ENCODE peak calls at places on chromosomes 5 and 9, in four cellular contexts. G is pancreas, K is heart left ventricle, M is stomach. Y is an unnamed sample.

GRCh38 chr9:134011401-134011800 is 13.9 kb upstream of the BRD3OS start:
- DNase-seq in G (no peak), M (no peak), K (no peak), Y (no peak)

GRCh38 chr5:11997942-11998341 is 93.7 kb upstream of the CTNND2 start:
- DNase-seq in G (no peak), K (no peak), M (no peak), Y (no peak)

GRCh38 chr5:126921471-126922091 is 108.8 kb downstream of the MARCHF3 start:
- DNase-seq in K (no peak), M (no peak), G (no peak), Y (no peak)

GRCh38 chr9:116644099-116644688 is 42.9 kb upstream of the TRIM32 start:
- DNase-seq in G (no peak), K (no peak), M (no peak), Y (no peak)

GRCh38 chr5:10485142-10485795 is 43.6 kb downstream of the ROPN1L start:
- DNase-seq in G (no peak), M (peak), K (peak), Y (no peak)

GRCh38 chr9:105413486-105414068 is 34.3 kb upstream of the FSD1L start:
- DNase-seq in K (no peak), M (no peak), G (no peak), Y (no peak)

GRCh38 chr5:170164921-170165320 is 59.2 kb downstream of the FOXI1 start:
- DNase-seq in K (no peak), G (no peak), M (no peak), Y (no peak)

GRCh38 chr5:169097374-169097831 is 203.5 kb downstream of the SLIT3 start:
- DNase-seq in K (no peak), G (no peak), M (no peak), Y (no peak)

GRCh38 chr5:14752497-14753071 is 88.1 kb downstream of the OTULIN start:
- DNase-seq in G (no peak), M (no peak), K (no peak), Y (no peak)

GRCh38 chr5:135242021-135242480 is 157.0 kb downstream of the MACROH2A1 start:
- DNase-seq in G (no peak), K (no peak), M (peak), Y (no peak)

GRCh38 chr5:180117378-180117725 is 45.8 kb upstream of the RNF130 start:
- DNase-seq in M (no peak), G (no peak), K (no peak), Y (no peak)

GRCh38 chr5:181255836-181256578 is 4.9 kb downstream of the TRIM52 start:
- DNase-seq in K (no peak), M (no peak), G (no peak), Y (no peak)

GRCh38 chr9:81490605-81491331 is 198.6 kb downstream of the TLE1 start:
- DNase-seq in G (no peak), M (no peak), K (no peak), Y (no peak)

GRCh38 chr9:27352457-27353188 is 55.7 kb upstream of the EQTN start:
- DNase-seq in K (no peak), G (no peak), M (no peak), Y (no peak)

GRCh38 chr5:135223404-135223803 is 175.6 kb downstream of the MACROH2A1 start:
- DNase-seq in K (no peak), G (no peak), M (peak), Y (no peak)

GRCh38 chr9:26723486-26723885 is 169.1 kb downstream of the CAAP1 start:
- DNase-seq in G (no peak), M (no peak), K (peak), Y (no peak)

GRCh38 chr5:23411200-23411599 is 96.2 kb upstream of the PRDM9 start:
- DNase-seq in K (no peak), M (no peak), G (no peak), Y (no peak)

GRCh38 chr5:119515192-119515591 is 62.9 kb downstream of the HSD17B4 start:
- DNase-seq in G (no peak), M (no peak), K (no peak), Y (no peak)

DNA sequence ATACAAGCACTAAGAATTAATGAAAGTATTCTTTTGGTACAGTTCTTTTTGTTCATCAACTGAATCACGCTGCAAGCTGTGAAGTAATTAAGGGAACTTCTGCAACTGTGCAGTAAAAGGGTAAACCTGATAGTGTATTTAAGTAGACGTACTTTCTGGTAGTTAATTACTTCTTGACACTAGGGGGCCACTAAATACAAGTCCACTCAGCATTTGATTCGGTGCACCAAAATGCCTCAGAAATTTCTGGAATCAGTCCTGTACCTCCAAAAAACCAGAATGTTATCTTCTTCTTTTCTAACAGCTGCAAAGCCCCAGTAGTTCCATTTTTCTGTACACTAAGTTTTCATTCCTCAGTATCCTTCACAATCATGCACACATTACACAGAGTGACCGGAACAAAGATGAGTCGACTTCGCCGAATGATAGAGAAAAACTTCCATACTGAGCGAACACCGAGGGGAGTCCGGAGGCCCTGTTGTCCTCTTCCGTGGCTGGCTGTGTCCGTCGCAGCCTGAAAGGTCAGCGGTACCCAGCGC is 500 bp downstream of the GFM2 start:
- DNase-seq in K (no peak), G (no peak), M (no peak), Y (no peak)
- H3K27ac ChIP-seq in K (peak), G (no peak), M (peak), Y (peak)

GRCh38 chr5:160231789-160232342 is 2.6 kb downstream of the FABP6 start:
- DNase-seq in M (no peak), K (no peak), G (no peak), Y (no peak)

GRCh38 chr5:160233215-160233614 is 3.9 kb downstream of the FABP6 start:
- DNase-seq in M (no peak), K (no peak), G (no peak), Y (no peak)

GRCh38 chr5:160230686-160231527 is 1.6 kb downstream of the FABP6 start:
- DNase-seq in G (no peak), M (no peak), K (no peak), Y (no peak)

GRCh38 chr5:160233847-160234246 is 4.5 kb downstream of the FABP6 start:
- DNase-seq in M (no peak), G (no peak), K (no peak), Y (no peak)

DNA sequence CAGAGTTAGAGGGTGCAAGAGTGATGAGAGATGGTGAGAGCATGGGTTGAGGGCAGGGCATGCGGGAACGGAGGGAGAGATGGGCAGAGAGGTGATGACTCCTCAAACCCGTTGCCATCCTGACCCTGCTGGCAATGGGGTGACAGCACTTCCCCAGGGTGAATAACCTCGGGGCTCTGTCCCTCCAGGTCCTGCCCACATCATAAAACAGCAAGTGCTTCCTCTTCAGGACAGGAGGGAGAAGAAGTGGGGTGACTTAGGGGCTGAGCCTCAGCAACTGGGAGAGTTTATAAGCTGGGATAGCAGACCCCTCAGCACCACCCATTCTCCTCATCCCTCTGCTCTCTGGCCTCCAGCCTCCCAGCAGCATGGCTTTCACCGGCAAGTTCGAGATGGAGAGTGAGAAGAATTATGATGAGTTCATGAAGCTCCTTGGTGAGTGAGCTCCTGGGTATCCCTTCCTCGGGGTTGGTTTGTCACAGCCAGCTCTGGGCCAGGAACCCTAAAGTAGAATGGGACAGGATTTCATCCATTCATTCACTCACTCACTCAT is at the start of gene FABP6:
- DNase-seq in M (no peak), K (no peak), G (no peak), Y (no peak)
- H3K27ac ChIP-seq in M (no peak), K (no peak), G (no peak), Y (no peak)

GRCh38 chr5:177490992-177491391 is 6.4 kb downstream of the PDLIM7 start:
- DNase-seq in M (no peak), G (no peak), K (no peak), Y (no peak)
- H3K27ac ChIP-seq in M (peak), G (no peak), K (no peak), Y (no peak)

GRCh38 chr5:53031695-53032096 is 42.5 kb downstream of the ITGA2 start:
- DNase-seq in M (no peak), G (no peak), K (no peak), Y (no peak)
- H3K27ac ChIP-seq in M (peak), G (no peak), K (no peak), Y (no peak)

GRCh38 chr5:69231851-69232250 is 2.8 kb upstream of the CDK7 start:
- DNase-seq in K (no peak), M (no peak), G (no peak), Y (no peak)
- H3K27ac ChIP-seq in K (no peak), M (no peak), G (no peak), Y (no peak)

GRCh38 chr5:392431-392988 is 50.5 kb upstream of the EXOC3 start:
- DNase-seq in M (peak), G (no peak), K (no peak), Y (no peak)

GRCh38 chr5:395921-396714 is 46.9 kb upstream of the EXOC3 start:
- DNase-seq in G (no peak), K (no peak), M (no peak), Y (no peak)

GRCh38 chr5:394671-395155 is 48.3 kb upstream of the EXOC3 start:
- DNase-seq in K (no peak), M (no peak), G (no peak), Y (no peak)

GRCh38 chr5:395156-395920 is 47.6 kb upstream of the EXOC3 start:
- DNase-seq in K (no peak), G (no peak), M (peak), Y (no peak)

DNA sequence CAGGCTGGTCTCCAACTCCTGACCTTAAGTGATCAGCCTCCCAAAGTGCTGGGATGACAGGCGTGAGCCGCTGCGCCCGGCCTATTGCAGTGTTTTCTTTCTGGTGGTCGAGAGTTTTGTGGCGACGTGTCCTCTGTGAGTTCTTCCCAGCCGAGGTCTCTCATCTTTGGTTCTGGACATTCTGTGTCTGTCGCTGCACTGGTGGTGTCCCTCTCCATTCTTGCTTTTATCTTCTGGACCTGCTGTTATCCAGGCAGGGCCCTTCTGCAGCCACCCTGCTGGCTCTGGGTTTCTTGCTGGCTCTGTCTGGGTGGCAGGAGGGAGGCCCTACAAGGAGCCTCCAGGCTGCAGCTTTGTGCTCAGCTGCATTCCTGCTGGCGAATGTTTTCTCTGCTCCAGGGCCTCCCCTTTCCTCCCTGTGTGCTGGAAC is 49.1 kb upstream of the EXOC3 start:
- DNase-seq in K (no peak), G (no peak), M (no peak), Y (no peak)
- H3K27ac ChIP-seq in K (no peak), G (no peak), M (no peak), Y (no peak)

GRCh38 chr9:129337287-129338140 is 159.5 kb upstream of the IER5L start:
- DNase-seq in M (no peak), G (no peak), K (no peak), Y (no peak)
- H3K27ac ChIP-seq in M (peak), G (no peak), K (peak), Y (peak)

DNA sequence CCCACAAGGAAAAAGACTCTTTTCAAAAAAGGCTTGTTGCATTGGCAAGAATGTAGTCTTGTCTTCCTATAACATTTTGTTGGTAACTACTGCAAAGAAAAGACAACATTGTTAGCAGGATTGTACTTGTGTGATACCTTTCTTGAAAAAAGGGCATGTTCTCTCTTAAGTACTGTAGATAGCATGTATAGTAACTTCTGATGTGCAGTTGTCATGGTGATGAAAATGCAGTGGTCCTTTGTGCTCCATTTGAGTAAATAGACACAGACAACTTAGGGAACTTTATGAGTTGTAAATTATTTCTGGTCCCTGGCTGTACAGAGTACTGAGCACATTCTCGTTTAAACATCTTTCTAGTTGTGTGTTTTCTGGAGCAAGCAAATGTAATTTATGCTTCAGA is 103.3 kb downstream of the CD180 start:
- DNase-seq in G (no peak), K (no peak), M (no peak), Y (no peak)
- H3K27ac ChIP-seq in G (no peak), K (no peak), M (no peak), Y (no peak)

Y was measured in caudate nucleus.